ENCODE peak calls at places on chromosome 1, in eight cellular contexts. U is PC-3, V is cardiac muscle cell, W is breast epithelium, H is ovary, E is fibroblast of lung, Q is right cardiac atrium, N is adrenal gland. F is an unnamed sample. For H3K27me3, the result is how much of the 10 kb centered on the place peaks cover.

GRCh38 chr1:152683846-152684245 is 2.1 kb upstream of the LCE2B start:
- DNase-seq in E (no peak), Q (no peak), H (no peak), U (no peak), N (no peak), W (no peak), V (no peak), F (no peak)

GRCh38 chr1:202656951-202657646 is 53.2 kb downstream of the SYT2 start:
- DNase-seq in Q (no peak), H (no peak), U (peak), W (no peak), N (no peak), V (peak), E (peak), F (peak)

GRCh38 chr1:36328713-36329112 is 5.3 kb upstream of the EVA1B start:
- DNase-seq in W (no peak), U (peak), H (no peak), V (peak), E (peak), N (no peak), Q (peak), F (no peak)

GRCh38 chr1:193070942-193071341 is 11.5 kb downstream of the RO60 start:
- DNase-seq in U (no peak), E (no peak), Q (no peak), W (no peak), N (no peak), V (no peak), H (no peak), F (peak)

GRCh38 chr1:44571712-44572571 is 102.3 kb downstream of the TMEM53 start:
- DNase-seq in N (no peak), Q (no peak), E (no peak), V (peak), H (no peak), W (no peak), U (peak), F (peak)

GRCh38 chr1:6418668-6419396 is 887 bp downstream of the HES2 start:
- DNase-seq in V (no peak), U (peak), W (no peak), Q (no peak), H (no peak), N (no peak), E (no peak), F (no peak)

GRCh38 chr1:226946285-226946684 is 6.2 kb downstream of the COQ8A start:
- DNase-seq in E (no peak), W (no peak), U (no peak), Q (no peak), V (no peak), H (no peak), N (no peak), F (no peak)

GRCh38 chr1:51569284-51570062 is 47.4 kb upstream of the OSBPL9 start:
- DNase-seq in U (peak), Q (no peak), W (peak), N (peak), V (peak), E (peak), H (no peak), F (peak)

GRCh38 chr1:112674440-112674985 is at the start of gene MOV10:
- DNase-seq in Q (peak), U (peak), E (peak), N (peak), H (peak), W (peak), V (peak), F (peak)

GRCh38 chr1:157197906-157198435 is 59.8 kb upstream of the ETV3 start:
- DNase-seq in V (no peak), H (no peak), U (no peak), W (no peak), E (no peak), N (no peak), Q (no peak), F (no peak)

GRCh38 chr1:1567831-1568380 is 6.8 kb downstream of the SSU72 start:
- DNase-seq in W (no peak), E (peak), U (no peak), H (no peak), V (no peak), N (no peak), Q (no peak), F (no peak)

GRCh38 chr1:17306921-17307320 is 1.1 kb upstream of the PADI4 start:
- DNase-seq in Q (no peak), N (no peak), U (no peak), V (no peak), H (no peak), E (no peak), W (no peak), F (no peak)

GRCh38 chr1:72009756-72010441 is 272.4 kb downstream of the NEGR1 start:
- DNase-seq in U (no peak), Q (no peak), N (no peak), V (no peak), H (no peak), E (peak), W (no peak), F (no peak)

GRCh38 chr1:79614762-79615161 is 608.2 kb upstream of the ADGRL4 start:
- DNase-seq in V (no peak), Q (no peak), H (no peak), U (no peak), E (peak), N (no peak), W (no peak), F (no peak)

GRCh38 chr1:209825591-209826433 is 2.0 kb upstream of the UTP25 start:
- DNase-seq in V (no peak), E (no peak), W (no peak), H (no peak), U (peak), N (no peak), Q (no peak), F (no peak)

GRCh38 chr1:99573431-99574217 is 72.3 kb upstream of the PALMD start:
- DNase-seq in V (no peak), E (no peak), N (no peak), H (peak), Q (no peak), W (no peak), U (no peak), F (no peak)

GRCh38 chr1:208374391-208374941 is 130.3 kb upstream of the PLXNA2 start:
- DNase-seq in V (peak), H (no peak), N (peak), E (no peak), U (no peak), Q (no peak), W (no peak), F (peak)

GRCh38 chr1:2429780-2430591 is 17.6 kb upstream of the PEX10 start:
- DNase-seq in Q (no peak), H (no peak), N (no peak), W (no peak), E (no peak), V (no peak), U (peak), F (no peak)

GRCh38 chr1:163440090-163440489 is 118.3 kb downstream of the NUF2 start:
- DNase-seq in E (no peak), Q (no peak), W (no peak), U (no peak), V (no peak), H (no peak), N (no peak), F (no peak)

GRCh38 chr1:21869620-21870121 is 57.6 kb downstream of the LDLRAD2 start:
- DNase-seq in Q (peak), H (peak), N (peak), W (peak), U (peak), V (peak), E (peak), F (peak)

GRCh38 chr1:48671578-48671977 is 105.1 kb downstream of the BEND5 start:
- DNase-seq in E (no peak), N (no peak), Q (no peak), W (no peak), U (no peak), V (no peak), H (no peak), F (no peak)

GRCh38 chr1:167420510-167420909 is 97.8 kb downstream of the CD247 start:
- DNase-seq in U (peak), E (no peak), N (no peak), H (no peak), V (peak), Q (no peak), W (no peak), F (no peak)

GRCh38 chr1:61498342-61498741 is 226.6 kb downstream of the TM2D1 start:
- DNase-seq in Q (no peak), N (peak), W (no peak), U (no peak), H (no peak), E (no peak), V (no peak), F (no peak)

GRCh38 chr1:61504840-61505239 is 220.1 kb downstream of the TM2D1 start:
- DNase-seq in V (peak), Q (no peak), W (no peak), U (peak), E (peak), N (no peak), H (no peak), F (peak)

GRCh38 chr1:61504305-61504704 is 220.6 kb downstream of the TM2D1 start:
- DNase-seq in E (no peak), H (no peak), N (no peak), U (no peak), V (no peak), W (no peak), Q (no peak), F (no peak)

GRCh38 chr1:61506231-61506630 is 218.7 kb downstream of the TM2D1 start:
- DNase-seq in N (peak), W (no peak), E (no peak), H (no peak), V (peak), Q (no peak), U (no peak), F (no peak)

DNA sequence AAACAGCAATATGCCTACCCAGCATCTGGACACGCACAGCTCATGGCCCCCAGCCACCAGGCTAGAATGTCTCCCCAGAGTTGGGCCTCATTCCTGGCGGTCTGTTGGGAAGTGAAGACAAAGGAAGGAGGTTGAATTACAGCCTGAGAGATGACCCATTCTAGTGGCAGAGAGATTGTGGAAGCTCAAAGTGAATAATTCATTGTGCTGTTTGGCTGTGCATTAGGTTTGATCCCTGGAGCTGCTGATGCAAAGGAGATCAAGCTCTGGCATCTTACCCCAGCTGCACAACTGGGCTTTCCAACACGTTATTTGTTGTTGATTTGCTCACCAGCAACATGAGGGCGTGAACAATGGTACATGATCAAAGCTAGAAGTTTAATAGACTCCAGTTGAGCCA is 222.9 kb downstream of the TM2D1 start:
- DNase-seq in H (no peak), V (no peak), U (no peak), N (no peak), W (no peak), E (no peak), Q (no peak), F (no peak)
- H3K27me3 ChIP-seq in H (under half), V (under half), U (under half), N (under half), W (under half), E (under half), Q (under half), F (under half)

DNA sequence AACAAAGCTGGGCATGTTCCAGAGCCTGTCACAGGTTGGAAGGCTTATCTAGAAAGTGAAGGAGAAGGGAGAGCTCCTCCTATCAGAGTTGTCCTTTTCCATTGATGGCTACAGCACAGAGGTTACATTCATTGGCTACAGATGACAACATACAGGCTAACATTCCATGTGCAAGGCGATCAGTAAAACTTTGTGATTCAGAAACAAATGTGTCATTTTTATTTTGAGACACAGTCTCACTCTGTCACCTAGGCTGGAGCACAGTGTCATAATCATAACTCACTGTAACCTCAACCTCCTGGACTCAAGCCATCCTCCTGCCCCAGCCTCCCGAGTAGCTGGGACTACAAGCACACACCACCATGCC is 32.6 kb downstream of the TRIM67 start:
- DNase-seq in W (no peak), U (no peak), E (no peak), V (no peak), N (no peak), H (no peak), Q (no peak), F (no peak)
- H3K27me3 ChIP-seq in W (under half), U (under half), E (under half), V (under half), N (under half), H (under half), Q (under half), F (under half)

GRCh38 chr1:4689271-4689935 is 35.0 kb downstream of the AJAP1 start:
- DNase-seq in W (no peak), N (no peak), U (no peak), H (no peak), V (no peak), Q (no peak), E (no peak), F (no peak)

GRCh38 chr1:4692437-4692836 is 38.0 kb downstream of the AJAP1 start:
- DNase-seq in H (no peak), N (no peak), E (no peak), Q (no peak), V (no peak), U (no peak), W (no peak), F (no peak)

GRCh38 chr1:4691766-4692405 is 37.5 kb downstream of the AJAP1 start:
- DNase-seq in N (no peak), V (no peak), W (no peak), H (no peak), U (no peak), E (no peak), Q (no peak), F (no peak)

GRCh38 chr1:4689941-4690635 is 35.7 kb downstream of the AJAP1 start:
- DNase-seq in N (no peak), W (no peak), E (no peak), U (no peak), Q (no peak), V (no peak), H (no peak), F (no peak)

DNA sequence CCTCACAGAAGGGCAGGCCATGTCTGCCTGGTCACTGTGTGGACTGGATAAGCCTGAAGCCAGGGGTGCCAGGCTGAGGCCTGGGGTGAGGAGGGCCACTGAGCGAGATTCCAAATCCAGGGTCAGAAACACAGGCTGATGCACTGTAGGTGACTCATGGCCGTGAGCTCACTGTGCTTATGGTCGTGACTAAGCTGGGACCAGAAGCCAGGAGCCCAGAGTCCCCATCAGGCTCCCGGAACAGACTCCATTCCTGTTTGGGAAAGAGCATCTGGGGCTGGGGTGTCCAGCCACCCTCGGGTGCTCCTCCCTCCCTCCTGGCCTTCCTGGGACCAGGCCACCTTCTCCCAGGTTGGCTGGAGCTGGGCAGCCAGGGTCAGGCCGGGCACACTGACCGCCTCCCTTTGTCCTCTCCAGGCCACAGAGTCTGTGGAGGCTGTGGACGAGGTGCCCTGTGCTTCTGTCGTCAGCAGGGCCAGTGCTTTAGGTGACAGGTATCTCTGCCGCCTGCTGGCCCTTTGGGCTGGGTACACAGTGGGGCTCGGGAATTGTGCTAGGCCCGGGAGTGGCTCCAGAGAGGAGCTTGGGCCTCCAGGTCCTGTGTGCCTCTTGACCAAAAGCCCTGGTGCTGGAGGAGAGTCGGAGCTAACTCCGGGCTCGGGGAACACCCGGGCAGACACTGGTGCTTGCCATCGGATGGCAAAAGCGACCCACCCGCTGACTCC is 36.7 kb downstream of the AJAP1 start:
- DNase-seq in E (no peak), Q (no peak), N (peak), H (no peak), V (no peak), U (peak), W (no peak), F (no peak)
- H3K27me3 ChIP-seq in E (under half), Q (under half), N (under half), H (under half), V (under half), U (under half), W (under half), F (under half)

GRCh38 chr1:115609021-115609420 is 32.7 kb upstream of the VANGL1 start:
- DNase-seq in E (no peak), W (no peak), N (no peak), V (no peak), Q (no peak), U (peak), H (no peak), F (no peak)

DNA sequence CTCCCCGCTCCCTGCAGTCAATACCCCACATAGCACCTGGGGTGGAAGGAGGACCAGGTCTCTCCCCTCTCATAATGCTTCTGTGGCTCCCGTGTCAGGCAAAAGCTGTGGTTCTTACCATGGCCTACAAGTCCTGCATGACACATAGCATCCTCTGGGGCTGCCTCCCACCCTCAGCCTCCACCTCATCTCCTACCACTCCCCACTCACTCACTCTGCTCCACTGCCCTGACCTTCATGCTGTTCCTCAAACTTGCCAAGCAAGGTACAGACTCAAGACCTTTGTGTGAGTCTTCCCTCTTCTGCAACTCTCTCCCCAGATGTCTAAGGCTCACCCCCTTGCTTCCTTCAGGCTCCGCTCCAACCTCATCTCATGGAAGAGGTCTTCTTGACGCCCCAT is 28.0 kb upstream of the VANGL1 start:
- DNase-seq in Q (no peak), N (no peak), U (no peak), V (no peak), W (no peak), E (no peak), H (no peak), F (no peak)
- H3K27me3 ChIP-seq in Q (under half), N (under half), U (under half), V (under half), W (under half), E (under half), H (under half), F (under half)

GRCh38 chr1:248140846-248141245 is 4.1 kb upstream of the OR2M5 start:
- DNase-seq in W (no peak), N (no peak), U (peak), V (no peak), Q (no peak), H (no peak), E (no peak), F (no peak)

GRCh38 chr1:248143311-248143710 is 1.6 kb upstream of the OR2M5 start:
- DNase-seq in U (peak), H (no peak), Q (no peak), V (no peak), W (no peak), N (no peak), E (no peak), F (no peak)

GRCh38 chr1:248144513-248145198 is at the start of gene OR2M5:
- DNase-seq in E (no peak), W (no peak), N (no peak), V (no peak), U (no peak), Q (no peak), H (no peak), F (no peak)
- H3K27me3 ChIP-seq in E (under half), W (under half), N (under half), V (under half), U (under half), Q (under half), H (under half), F (under half)

DNA sequence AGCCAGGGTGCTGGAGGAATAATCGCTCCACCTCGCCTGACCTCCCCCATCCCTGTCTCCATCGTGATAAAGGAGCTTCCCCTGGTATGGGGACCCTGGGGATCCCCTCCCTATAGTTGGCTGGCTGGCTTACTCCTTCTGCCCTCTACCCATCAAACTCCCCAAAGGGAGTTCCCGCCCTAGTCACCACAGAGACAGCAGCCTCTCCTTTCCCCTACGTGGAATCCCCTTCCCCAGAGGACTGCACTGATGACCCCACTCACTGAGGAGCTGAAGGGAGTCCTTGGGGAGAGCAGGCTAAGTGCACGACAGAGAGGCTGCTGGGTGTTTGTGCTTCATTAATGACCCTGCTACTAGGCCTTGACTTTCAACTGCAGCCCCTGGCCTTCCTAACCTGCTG is 1.9 kb downstream of the CADM3 start:
- DNase-seq in E (no peak), W (no peak), V (no peak), N (no peak), U (no peak), H (no peak), Q (no peak), F (no peak)
- H3K27me3 ChIP-seq in E (under half), W (under half), V (under half), N (under half), U (half or more), H (under half), Q (under half), F (half or more)

DNA sequence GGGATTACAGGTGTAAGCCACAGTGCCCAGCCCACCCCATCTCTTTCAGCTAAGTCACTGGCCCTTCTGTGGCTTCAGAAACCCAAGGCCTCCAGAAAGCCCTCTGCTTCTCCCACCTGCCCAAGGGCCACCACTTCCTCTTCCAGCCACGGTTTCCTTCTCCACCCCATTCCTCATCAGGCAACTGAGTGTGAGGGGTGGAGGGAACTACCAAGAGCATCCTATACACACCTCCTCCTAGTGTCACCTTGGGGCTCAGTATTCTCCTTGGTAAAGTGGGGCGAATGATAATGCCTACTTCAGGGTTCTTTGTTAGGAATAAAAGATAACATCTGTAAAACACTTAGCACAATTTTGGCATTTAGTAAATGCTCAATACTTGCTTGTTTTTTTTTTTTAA is 30.0 kb downstream of the KNCN start:
- DNase-seq in Q (no peak), H (no peak), W (no peak), U (no peak), E (no peak), N (no peak), V (no peak), F (no peak)
- H3K27me3 ChIP-seq in Q (under half), H (under half), W (under half), U (under half), E (under half), N (under half), V (under half), F (under half)

GRCh38 chr1:160950657-160951056 is 4.0 kb downstream of the ITLN2 start:
- DNase-seq in W (no peak), N (no peak), H (no peak), U (no peak), E (no peak), V (no peak), Q (no peak), F (no peak)

GRCh38 chr1:160953030-160953429 is 1.6 kb downstream of the ITLN2 start:
- DNase-seq in W (peak), E (no peak), U (no peak), V (peak), N (no peak), H (no peak), Q (no peak), F (no peak)

GRCh38 chr1:160949881-160950280 is 4.7 kb downstream of the ITLN2 start:
- DNase-seq in W (no peak), H (no peak), V (no peak), N (no peak), E (no peak), Q (no peak), U (peak), F (no peak)

GRCh38 chr1:160952129-160952510 is 2.5 kb downstream of the ITLN2 start:
- DNase-seq in Q (no peak), U (no peak), N (no peak), H (no peak), W (peak), V (no peak), E (no peak), F (no peak)

GRCh38 chr1:160951443-160952128 is 3.0 kb downstream of the ITLN2 start:
- DNase-seq in E (peak), U (peak), Q (peak), H (peak), N (peak), V (peak), W (no peak), F (peak)
- H3K27me3 ChIP-seq in E (under half), U (under half), Q (under half), H (under half), N (under half), V (under half), W (under half), F (under half)